ENCODE peak calls at places on chromosomes 6 and 20, in four cellular contexts. Y is K562, Q is HCT116, L is HepG2. C is an unnamed sample.

GRCh38 chr20:54070187-54070987 is at the start of gene BCAS1:
- DNase-seq in Y (no peak), Q (no peak), L (peak), C (no peak)

GRCh38 chr6:41824571-41825569 is 37.4 kb downstream of the TOMM6 start:
- DNase-seq in Y (no peak), Q (no peak), L (no peak), C (no peak)

GRCh38 chr6:142275146-142276006 is 26.4 kb upstream of the ADGRG6 start:
- DNase-seq in Y (no peak), Q (no peak), L (no peak), C (no peak)

GRCh38 chr6:4296552-4296951 is 161.2 kb upstream of the ECI2 start:
- DNase-seq in Y (no peak), Q (no peak), L (no peak), C (no peak)

GRCh38 chr6:19332806-19333460 is 504.2 kb upstream of the ID4 start:
- DNase-seq in Y (no peak), Q (no peak), L (no peak), C (no peak)

GRCh38 chr6:19836799-19837510 is at the start of gene ID4:
- DNase-seq in Y (no peak), Q (no peak), L (no peak), C (no peak)

GRCh38 chr6:156822747-156823206 is 45.6 kb downstream of the ARID1B start:
- DNase-seq in Y (no peak), Q (no peak), L (no peak), C (no peak)

GRCh38 chr6:166999845-167000253 is 652 bp downstream of the CEP43 start:
- DNase-seq in Y (no peak), Q (no peak), L (peak), C (no peak)

GRCh38 chr20:53692465-53693067 is 98.9 kb upstream of the ZNF217 start:
- DNase-seq in Y (no peak), Q (no peak), L (no peak), C (no peak)

DNA sequence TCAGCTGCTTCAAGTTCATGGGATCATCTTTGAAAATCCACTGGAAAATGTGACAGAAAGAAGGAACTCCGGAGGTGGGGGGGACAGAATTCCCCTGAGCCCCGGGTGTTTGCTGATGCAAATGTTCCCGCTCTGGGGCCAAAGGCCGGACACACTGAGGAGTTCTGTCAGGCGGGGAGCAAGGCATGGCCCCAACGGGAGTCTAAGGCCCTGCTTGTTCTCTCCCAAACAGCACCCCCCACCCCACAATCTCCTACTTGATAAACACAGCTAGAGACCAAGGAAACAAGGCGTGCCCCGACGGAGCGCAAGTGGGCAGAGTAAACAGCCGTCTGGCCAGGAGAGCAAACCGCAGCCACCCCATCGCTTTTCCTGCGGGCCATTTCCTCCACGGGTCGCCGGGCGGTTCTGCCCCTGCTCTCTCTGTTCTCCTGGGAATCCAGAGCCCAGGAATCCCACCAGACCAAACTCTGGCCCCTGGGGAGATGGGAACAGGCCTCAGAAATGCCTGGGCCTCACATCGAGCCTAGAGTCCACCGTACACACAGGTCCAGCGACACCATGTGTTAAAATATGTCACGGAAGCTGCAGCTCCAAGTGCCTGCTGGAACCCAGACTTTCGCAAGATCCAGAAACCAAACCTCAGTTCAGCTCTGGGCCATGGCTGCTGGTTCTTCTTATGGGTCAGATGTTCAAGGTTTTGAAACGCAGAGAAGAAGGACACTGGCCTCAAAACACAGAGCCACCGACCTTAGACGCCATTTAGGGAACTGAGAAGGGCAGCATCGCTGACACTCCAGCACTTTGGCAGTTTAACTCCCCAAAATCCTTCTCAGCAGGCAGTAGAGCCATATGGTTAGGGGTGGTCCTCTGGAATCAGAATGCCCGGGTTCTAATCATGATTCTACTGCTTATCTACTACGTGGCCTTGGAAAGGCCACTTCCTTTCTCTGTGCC is 104.2 kb downstream of the PREX1 start:
- DNase-seq in Y (no peak), Q (no peak), L (peak), C (no peak)
- H3K27ac ChIP-seq in Y (no peak), Q (no peak), L (no peak), C (no peak)

GRCh38 chr6:119350202-119351004 is 842 bp upstream of the MAN1A1 start:
- DNase-seq in Y (peak), Q (peak), L (peak), C (peak)
- TF ChIP-seq POLR2AphosphoS5 in Y (no peak), Q (no peak), L (no peak), C (no peak)

GRCh38 chr20:58196402-58197184 is 31.9 kb downstream of the ANKRD60 start:
- DNase-seq in Y (no peak), Q (no peak), L (no peak), C (no peak)
- TF ChIP-seq TCF7L2 in Y (no peak), Q (no peak), L (no peak), C (no peak)

GRCh38 chr6:36913082-36913481 is 27.3 kb downstream of the C6orf89 start:
- DNase-seq in Y (no peak), Q (no peak), L (no peak), C (no peak)
- H3K27ac ChIP-seq in Y (no peak), Q (no peak), L (no peak), C (peak)

GRCh38 chr6:110950443-110950842 is 8.1 kb upstream of the GTF3C6 start:
- DNase-seq in Y (no peak), Q (no peak), L (no peak), C (no peak)

GRCh38 chr6:110953633-110954303 is 4.7 kb upstream of the GTF3C6 start:
- DNase-seq in Y (no peak), Q (no peak), L (no peak), C (no peak)

GRCh38 chr6:110949679-110950285 is 8.7 kb upstream of the GTF3C6 start:
- DNase-seq in Y (no peak), Q (peak), L (no peak), C (no peak)

GRCh38 chr6:110951008-110951407 is 7.5 kb upstream of the GTF3C6 start:
- DNase-seq in Y (no peak), Q (no peak), L (no peak), C (no peak)

GRCh38 chr6:110951986-110952794 is 6.3 kb upstream of the GTF3C6 start:
- DNase-seq in Y (no peak), Q (no peak), L (peak), C (peak)
- TF ChIP-seq POLR2AphosphoS5 in Y (no peak), Q (no peak), L (peak), C (no peak)

GRCh38 chr6:74534485-74535211 is 671.2 kb downstream of the COL12A1 start:
- DNase-seq in Y (no peak), Q (peak), L (peak), C (peak)
- TF ChIP-seq TCF7L2 in Y (no peak), Q (no peak), L (no peak), C (peak)

GRCh38 chr20:33532753-33533459 is 43.0 kb downstream of the CBFA2T2 start:
- DNase-seq in Y (no peak), Q (no peak), L (no peak), C (no peak)

GRCh38 chr20:33526769-33527168 is 36.9 kb downstream of the CBFA2T2 start:
- DNase-seq in Y (no peak), Q (no peak), L (no peak), C (no peak)

DNA sequence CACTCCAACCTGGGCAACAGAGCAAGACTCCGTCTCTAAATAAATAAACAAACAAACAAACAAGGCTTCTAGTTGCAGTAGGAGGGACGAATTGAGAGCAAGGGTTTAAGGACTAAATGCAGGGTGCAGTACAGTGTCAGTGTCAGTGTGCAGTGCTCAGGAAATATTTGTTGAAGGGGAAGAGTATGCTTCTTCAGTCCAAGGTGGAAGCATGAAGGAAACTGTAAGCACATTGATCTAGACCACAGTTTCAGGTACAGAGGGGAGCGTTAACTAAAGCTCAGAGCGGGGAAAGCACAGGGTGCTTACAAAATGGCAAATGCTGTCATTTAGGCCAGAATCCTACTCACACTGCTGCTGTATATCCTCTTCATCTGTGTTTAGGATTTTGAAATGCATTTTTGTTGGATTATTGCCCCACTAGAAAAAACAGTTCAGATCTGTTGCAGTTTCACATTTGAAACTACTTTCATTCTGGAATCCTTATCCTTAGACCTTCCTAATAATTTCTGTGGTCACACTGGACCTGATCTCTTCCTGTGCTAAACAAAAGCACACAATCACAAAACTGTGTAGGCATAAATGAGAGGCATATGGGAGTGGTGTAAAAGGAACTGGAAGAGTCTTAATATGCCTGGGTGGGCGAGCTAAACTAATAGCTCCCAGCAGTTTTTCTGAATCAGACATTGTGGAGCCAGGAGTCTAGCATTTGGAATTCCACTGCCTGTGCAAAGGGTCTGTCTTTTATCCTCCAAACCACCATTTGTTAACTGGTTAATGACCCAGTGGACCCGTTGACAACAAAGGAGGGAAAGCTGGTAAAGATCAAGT is 41.4 kb downstream of the CBFA2T2 start:
- DNase-seq in Y (no peak), Q (no peak), L (peak), C (no peak)
- H3K27ac ChIP-seq in Y (no peak), Q (no peak), L (peak), C (no peak)

C was measured in Panc1.